ENCODE peak calls at places on chromosomes 5 and 9, in five cellular contexts. X is epithelial cell of esophagus; Z is colonic mucosa; L is CD8-positive, alpha-beta T cell; I is AG10803. D is an unnamed sample.

GRCh38 chr9:72362118-72362531 is 2.9 kb downstream of the ZFAND5 start:
- DNase-seq in I (peak; percentile 54), Z (no peak), X (peak; percentile 51), L (no peak), D (no peak)

GRCh38 chr5:160242140-160242539 is 12.8 kb downstream of the FABP6 start:
- DNase-seq in I (no peak), L (no peak), Z (no peak), X (peak; percentile 42), D (no peak)

GRCh38 chr5:127096328-127096993 is 23.2 kb upstream of the C5orf63 start:
- DNase-seq in Z (no peak), X (no peak), L (no peak), I (no peak), D (no peak)

GRCh38 chr5:147515269-147515668 is 5.4 kb upstream of the DPYSL3 start:
- DNase-seq in L (no peak), Z (no peak), X (no peak), I (no peak), D (no peak)

GRCh38 chr9:105676351-105676923 is 14.2 kb downstream of the TAL2 start:
- DNase-seq in X (no peak), L (no peak), I (no peak), Z (no peak), D (no peak)

GRCh38 chr5:117461403-117461802 is 886.8 kb upstream of the SEMA6A start:
- DNase-seq in I (no peak), L (no peak), Z (no peak), X (no peak), D (no peak)

GRCh38 chr9:2506310-2506709 is 115.3 kb upstream of the VLDLR start:
- DNase-seq in L (no peak), X (no peak), Z (no peak), I (no peak), D (no peak)

GRCh38 chr9:108702681-108703080 is 153.1 kb downstream of the ACTL7B start:
- DNase-seq in X (no peak), I (no peak), Z (no peak), L (no peak), D (no peak)

GRCh38 chr5:1447772-1448361 is 2.6 kb upstream of the SLC6A3 start:
- DNase-seq in L (no peak), Z (no peak), X (no peak), I (no peak), D (no peak)

GRCh38 chr5:122458278-122458872 is 146.3 kb downstream of the SNCAIP start:
- DNase-seq in Z (peak; percentile 24), L (no peak), X (peak; percentile 49), I (peak; percentile 15), D (no peak)

GRCh38 chr5:57454896-57455295 is 27.7 kb downstream of the ACTBL2 start:
- DNase-seq in X (no peak), I (no peak), L (no peak), Z (no peak), D (no peak)

GRCh38 chr5:150377964-150378694 is 20.6 kb downstream of the TCOF1 start:
- DNase-seq in L (no peak), Z (no peak), I (peak; percentile 98), X (peak; percentile 78), D (no peak)

GRCh38 chr5:112338681-112339337 is 80.3 kb downstream of the EPB41L4A start:
- DNase-seq in X (peak; percentile 34), I (peak; percentile 54), Z (no peak), L (no peak), D (no peak)

GRCh38 chr9:124818431-124819281 is 34.6 kb upstream of the WDR38 start:
- DNase-seq in L (no peak), I (no peak), X (peak; percentile 92), Z (no peak), D (no peak)

GRCh38 chr9:136670571-136671253 is 8.0 kb downstream of the EGFL7 start:
- DNase-seq in Z (no peak), X (no peak), I (no peak), L (no peak), D (no peak)
- TF ChIP-seq CTCF in Z (no peak), X (no peak), I (no peak), L (no peak), D (no peak)

GRCh38 chr9:77764894-77765780 is 117.0 kb upstream of the GNA14 start:
- DNase-seq in I (peak; percentile 77), Z (no peak), X (peak; percentile 59), L (no peak), D (no peak)
- TF ChIP-seq CTCF in I (peak; percentile 79), Z (peak; percentile 43), X (peak; percentile 52), L (no peak), D (no peak)

GRCh38 chr5:75325242-75325641 is 11.8 kb upstream of the HMGCR start:
- DNase-seq in Z (no peak), X (no peak), I (no peak), L (no peak), D (no peak)
- TF ChIP-seq CTCF in Z (no peak), X (no peak), I (no peak), L (no peak), D (no peak)

GRCh38 chr5:19314840-19315239 is 673.2 kb downstream of the CDH18 start:
- DNase-seq in X (peak; percentile 96), L (no peak), Z (no peak), I (no peak), D (no peak)
- TF ChIP-seq CTCF in X (peak; percentile 68), L (no peak), Z (no peak), I (no peak), D (no peak)

DNA sequence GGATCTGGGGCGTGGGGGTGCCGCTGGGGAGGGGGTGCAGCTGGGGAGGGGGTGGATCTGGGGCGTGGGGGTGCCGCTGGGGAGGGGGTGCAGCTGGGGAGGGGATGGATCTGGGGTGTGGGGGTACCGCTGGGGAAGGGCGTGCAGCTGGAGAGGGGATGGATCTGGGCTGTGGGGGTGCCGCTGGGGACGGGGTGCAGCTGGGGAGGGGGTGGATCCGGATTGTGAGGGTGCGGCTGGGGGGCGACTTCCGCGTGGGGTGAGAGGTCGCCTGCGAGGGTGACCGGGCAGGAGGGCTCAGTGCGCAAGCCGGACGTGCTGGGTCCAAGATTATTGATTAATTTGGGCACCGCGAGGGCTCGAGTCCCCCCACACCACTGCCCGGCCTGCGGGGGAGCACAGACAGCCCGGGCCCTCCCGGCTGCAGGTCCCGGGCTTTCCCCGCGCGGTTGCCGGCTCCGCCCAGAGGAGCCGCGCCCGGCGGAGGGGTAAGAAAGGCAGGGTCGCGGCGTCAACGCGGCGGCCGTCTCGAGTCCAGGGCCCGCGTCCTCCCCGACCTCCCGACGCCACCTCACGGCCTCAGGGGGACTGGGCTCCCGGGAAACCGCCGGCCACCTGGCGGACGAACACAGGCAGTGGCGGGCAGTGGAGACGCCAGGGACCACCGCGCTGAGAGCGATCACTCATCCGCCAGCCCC is 572 bp upstream of the MRPL41 start:
- DNase-seq in L (no peak), X (no peak), I (peak; percentile 48), Z (no peak), D (no peak)
- TF ChIP-seq CTCF in L (peak; percentile 35), X (peak; percentile 36), I (peak; percentile 53), Z (no peak), D (no peak)

DNA sequence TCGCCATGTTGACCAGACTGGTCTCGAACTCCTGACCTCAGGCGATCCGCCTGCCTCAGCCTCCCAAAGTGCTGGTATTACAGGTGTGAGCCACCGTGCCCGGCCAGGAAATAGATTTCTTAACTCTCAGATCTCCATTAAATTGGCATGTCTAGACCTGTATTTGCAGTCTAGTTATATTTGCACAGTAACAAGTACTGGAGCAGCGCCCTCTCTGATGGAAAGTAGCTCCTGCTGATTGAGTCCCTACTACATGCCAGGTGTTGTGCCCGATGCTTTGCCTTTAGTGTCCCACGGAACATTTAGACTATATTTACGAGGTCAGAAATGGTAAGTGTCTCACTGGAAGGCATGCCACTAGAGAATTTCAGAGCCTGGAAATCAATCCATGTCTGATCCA is 15.8 kb upstream of the TMED9 start:
- DNase-seq in L (no peak), I (no peak), Z (no peak), X (peak; percentile 65), D (no peak)
- TF ChIP-seq CTCF in L (no peak), I (no peak), Z (no peak), X (peak; percentile 37), D (no peak)

D was measured in activated B cell treated with CpG ODN at 0.5 μM for 24 hours.